ENCODE peak calls at places on chromosome 4, in ten cellular contexts. I, J, P, Q, C, H, U, S, Z and E are unnamed samples.

GRCh38 chr4:169993531-169993930 is 32.7 kb downstream of the MFAP3L start:
- DNase-seq in I (no peak), J (no peak), P (no peak), Q (no peak), C (no peak), H (no peak), U (no peak), S (no peak), Z (no peak), E (no peak)

GRCh38 chr4:72325215-72325614 is 243.8 kb downstream of the ADAMTS3 start:
- DNase-seq in I (no peak), J (no peak), P (no peak), Q (no peak), C (no peak), H (no peak), U (no peak), S (no peak), Z (no peak), E (no peak)

GRCh38 chr4:38185406-38185805 is 225.2 kb downstream of the PTTG2 start:
- DNase-seq in I (no peak), J (no peak), P (no peak), Q (no peak), C (no peak), H (no peak), U (no peak), S (no peak), Z (no peak), E (no peak)

GRCh38 chr4:80586716-80587115 is 251.2 kb downstream of the CFAP299 start:
- DNase-seq in I (no peak), J (no peak), P (no peak), Q (no peak), C (no peak), H (no peak), U (no peak), S (no peak), Z (no peak), E (no peak)

GRCh38 chr4:8377103-8378075 is 63.1 kb downstream of the ACOX3 start:
- DNase-seq in I (no peak), J (no peak), P (no peak), Q (no peak), C (no peak), H (no peak), U (no peak), S (no peak), Z (no peak), E (no peak)

GRCh38 chr4:92381640-92382039 is 77.9 kb downstream of the GRID2 start:
- DNase-seq in I (peak; percentile 34), J (no peak), P (no peak), Q (no peak), C (no peak), H (no peak), U (no peak), S (no peak), Z (no peak), E (no peak)

GRCh38 chr4:152348670-152349069 is 187.2 kb downstream of the FBXW7 start:
- DNase-seq in I (no peak), J (peak; percentile 44), P (peak; percentile 22), Q (no peak), C (no peak), H (no peak), U (no peak), S (no peak), Z (no peak), E (no peak)

GRCh38 chr4:165378763-165379631 is at the start of gene CPE:
- DNase-seq in I (peak; percentile 68), J (peak; percentile 35), P (peak; percentile 51), Q (peak; percentile 57), C (peak; percentile 82), H (peak; percentile 75), U (peak; percentile 80), S (peak; percentile 55), Z (peak; percentile 75), E (peak; percentile 32)

GRCh38 chr4:153151535-153152452 is 52.4 kb upstream of the TRIM2 start:
- DNase-seq in I (peak; percentile 46), J (peak; percentile 75), P (no peak), Q (no peak), C (peak; percentile 87), H (peak; percentile 90), U (no peak), S (no peak), Z (peak; percentile 16), E (no peak)

GRCh38 chr4:112895785-112896184 is 153.7 kb upstream of the ANK2 start:
- DNase-seq in I (peak; percentile 27), J (no peak), P (no peak), Q (no peak), C (no peak), H (no peak), U (no peak), S (no peak), Z (no peak), E (no peak)